ENCODE peak calls at places on chromosomes 12 and 14, in five cellular contexts. A, V, B, D and Y are unnamed samples.

GRCh38 chr14:76786556-76786955 is 25.3 kb downstream of the VASH1 start:
- DNase-seq in D (no peak), A (no peak), B (no peak), V (no peak), Y (no peak)

GRCh38 chr12:118537481-118537917 is 161.1 kb downstream of the SUDS3 start:
- DNase-seq in D (no peak), V (no peak), B (no peak), A (no peak), Y (no peak)

GRCh38 chr14:22096511-22096890 is 422.9 kb upstream of the OR4E1 start:
- DNase-seq in A (no peak), V (no peak), B (no peak), D (no peak), Y (no peak)

GRCh38 chr12:85369365-85370154 is 89.5 kb downstream of the ALX1 start:
- DNase-seq in D (no peak), V (no peak), A (no peak), B (no peak), Y (no peak)

GRCh38 chr12:100157427-100157821 is 14.8 kb upstream of the BLTP3B start:
- DNase-seq in B (no peak), A (no peak), V (no peak), D (no peak), Y (no peak)

GRCh38 chr12:112140728-112141127 is 15.4 kb downstream of the TRAFD1 start:
- DNase-seq in B (no peak), A (no peak), D (no peak), V (no peak), Y (no peak)

GRCh38 chr12:68310370-68310769 is 21.8 kb downstream of the MDM1 start:
- DNase-seq in D (peak), A (peak), B (no peak), V (no peak), Y (no peak)

GRCh38 chr14:104749111-104749649 is 3.8 kb upstream of the SIVA1 start:
- DNase-seq in A (no peak), B (no peak), D (peak), V (no peak), Y (no peak)

GRCh38 chr12:47073951-47074350 is 5.5 kb upstream of the PCED1B start:
- DNase-seq in V (no peak), B (no peak), A (no peak), D (no peak), Y (no peak)

GRCh38 chr14:100826371-100827139 is 637 bp downstream of the MEG3 start:
- DNase-seq in V (no peak), B (no peak), A (no peak), D (no peak), Y (no peak)

GRCh38 chr12:75207338-75208083 is 2.1 kb downstream of the KCNC2 start:
- DNase-seq in B (no peak), D (no peak), A (no peak), V (peak), Y (no peak)

GRCh38 chr14:34147461-34147860 is 196.6 kb upstream of the EGLN3 start:
- DNase-seq in D (no peak), A (no peak), V (no peak), B (no peak), Y (no peak)

GRCh38 chr12:3168775-3169221 is 91.6 kb downstream of the TSPAN9 start:
- DNase-seq in B (peak), A (peak), V (no peak), D (peak), Y (peak)

GRCh38 chr12:4118017-4118510 is 155.5 kb upstream of the CCND2 start:
- DNase-seq in B (peak), A (no peak), D (peak), V (no peak), Y (peak)

GRCh38 chr14:97402279-97402678 is 605.1 kb downstream of the VRK1 start:
- DNase-seq in D (no peak), V (no peak), A (no peak), B (no peak), Y (no peak)

GRCh38 chr12:115166698-115167315 is 482.8 kb upstream of the TBX3 start:
- DNase-seq in D (no peak), V (no peak), B (no peak), A (no peak), Y (no peak)

GRCh38 chr12:95608252-95609033 is 57.2 kb upstream of the USP44 start:
- DNase-seq in D (peak), B (no peak), A (no peak), V (peak), Y (no peak)

GRCh38 chr14:68104518-68104917 is 284.9 kb downstream of the RAD51B start:
- DNase-seq in D (peak), B (no peak), A (no peak), V (no peak), Y (peak)

GRCh38 chr12:62776997-62777396 is 158.0 kb downstream of the PPM1H start:
- DNase-seq in A (no peak), D (no peak), B (no peak), V (no peak), Y (no peak)

DNA sequence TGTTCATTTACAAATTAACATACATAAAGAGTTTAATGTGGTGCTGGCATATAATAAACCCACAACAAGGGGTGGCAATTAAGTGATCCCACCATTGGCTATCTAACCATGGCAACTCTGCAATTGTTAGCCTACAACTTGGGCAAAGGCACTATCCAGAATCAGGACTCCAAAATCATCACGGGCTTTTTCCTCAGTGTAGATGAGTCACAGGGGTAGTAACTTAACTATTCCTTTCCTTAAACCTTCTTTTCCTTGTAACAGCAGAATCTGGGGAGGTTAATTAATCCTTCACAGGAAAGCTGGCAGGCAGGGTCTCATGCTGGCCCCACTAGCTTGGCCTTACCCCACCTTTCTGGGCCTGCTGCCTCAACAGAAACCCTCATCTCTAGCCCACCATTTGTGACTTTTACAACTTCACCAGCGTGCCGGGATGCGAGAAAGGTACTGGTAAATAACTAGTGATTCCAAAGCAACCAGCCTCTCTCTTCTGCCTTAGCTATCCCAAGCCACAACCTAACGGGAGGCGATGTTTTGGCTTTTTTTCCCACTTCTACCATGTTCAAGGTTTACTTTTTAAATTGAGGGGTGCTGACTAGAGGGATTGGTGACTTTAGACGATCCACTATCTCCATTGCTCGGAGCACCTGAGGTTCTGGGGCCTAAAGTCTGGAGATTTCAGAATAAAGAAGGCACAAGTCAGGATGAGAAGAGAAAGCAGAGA is 744 bp downstream of the ATP5MC2 start:
- DNase-seq in D (peak), V (no peak), A (no peak), B (no peak), Y (no peak)
- H3K4me3 ChIP-seq in D (peak), V (peak), A (peak), B (peak), Y (peak)

GRCh38 chr12:126617312-126617711 is 1552.1 kb downstream of the AACS start:
- DNase-seq in D (no peak), A (no peak), B (no peak), V (no peak), Y (no peak)
- TF ChIP-seq CTCF in D (no peak), A (peak), B (no peak), V (peak), Y (peak)

GRCh38 chr12:72272731-72273498 is 745 bp downstream of the TRHDE start:
- DNase-seq in V (peak), A (no peak), B (peak), D (no peak), Y (no peak)
- H3K4me3 ChIP-seq in V (peak), A (peak), B (peak), D (no peak), Y (peak)

DNA sequence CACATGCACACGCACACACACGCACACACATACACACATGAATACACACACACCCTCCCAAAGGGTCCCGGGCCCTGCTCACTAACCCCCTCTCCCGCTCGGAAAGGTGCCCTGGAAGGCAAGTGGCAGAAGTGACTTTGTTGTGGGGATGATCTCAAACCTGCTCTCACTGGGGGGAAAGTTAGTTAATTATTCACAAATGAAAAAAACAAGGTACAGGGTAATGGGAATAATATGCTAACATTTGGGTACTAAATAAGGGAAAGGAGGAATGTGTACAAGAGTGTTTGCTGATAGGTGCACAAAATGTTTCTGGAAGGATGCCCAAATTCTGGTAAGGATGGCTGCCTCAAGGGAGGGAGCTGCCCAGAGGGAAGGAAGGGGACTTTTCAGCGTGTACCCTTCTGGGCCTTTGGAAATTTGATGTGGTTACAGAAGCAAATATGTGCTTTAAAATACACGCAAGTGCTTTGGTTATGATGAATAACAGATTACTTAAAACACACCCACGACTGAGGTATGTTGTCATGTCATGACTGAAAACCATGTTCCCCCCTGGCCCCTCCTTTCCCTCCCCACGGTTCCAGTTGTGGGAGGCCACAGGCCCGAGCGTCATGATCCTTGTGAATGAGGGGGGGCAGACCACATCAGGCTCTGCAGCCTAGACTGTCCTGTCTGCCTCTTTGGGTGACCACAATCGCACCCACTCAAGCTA is 43.3 kb upstream of the PLEKHG6 start:
- DNase-seq in A (no peak), D (peak), B (no peak), V (no peak), Y (peak)
- TF ChIP-seq CTCF in A (no peak), D (peak), B (no peak), V (no peak), Y (peak)

DNA sequence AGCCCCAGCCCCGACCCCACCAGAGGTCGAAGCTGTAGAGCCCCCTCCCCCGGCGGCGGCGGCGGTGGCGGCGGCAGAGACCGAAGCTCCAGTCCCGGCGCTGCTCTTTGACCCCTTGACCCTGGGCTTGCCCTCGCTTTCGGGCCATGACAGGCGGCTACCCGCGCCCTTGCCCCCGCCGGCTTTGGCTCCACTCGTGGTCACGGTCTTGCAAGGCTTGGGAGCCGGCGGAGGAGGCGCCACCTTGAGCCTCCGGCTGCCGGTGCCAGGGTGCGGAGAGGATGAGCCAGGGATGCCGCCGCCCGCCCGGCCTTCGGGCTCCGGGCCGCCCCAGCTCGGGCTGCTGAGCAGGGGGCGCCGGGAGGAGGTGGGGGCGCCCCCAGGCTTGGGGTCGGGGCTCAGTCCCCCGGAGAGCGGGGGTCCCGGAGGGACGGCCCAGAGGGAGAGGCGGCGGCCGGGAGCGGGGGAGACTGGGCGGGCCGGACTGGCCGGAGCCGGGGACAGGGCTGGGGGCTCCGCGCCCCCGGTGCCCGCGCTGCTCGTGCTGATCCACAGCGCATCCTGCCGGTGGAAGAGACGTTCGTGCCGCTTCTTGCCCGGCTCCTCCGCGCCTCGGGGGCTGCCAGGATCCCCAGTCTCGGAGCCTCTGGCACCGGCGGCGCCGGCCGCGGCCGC is 938 bp downstream of the AGAP2 start:
- DNase-seq in D (no peak), B (no peak), A (no peak), V (no peak), Y (no peak)
- H3K4me3 ChIP-seq in D (no peak), B (no peak), A (peak), V (peak), Y (peak)

GRCh38 chr14:103296007-103296406 is 38.0 kb upstream of the EIF5 start:
- DNase-seq in B (no peak), V (no peak), D (peak), A (peak), Y (peak)
- TF ChIP-seq CTCF in B (no peak), V (no peak), D (no peak), A (no peak), Y (no peak)

GRCh38 chr12:9866786-9867379 is 2.3 kb downstream of the CLEC2B start:
- DNase-seq in D (no peak), A (no peak), B (no peak), V (no peak), Y (no peak)
- H3K4me3 ChIP-seq in D (no peak), A (no peak), B (peak), V (peak), Y (no peak)

DNA sequence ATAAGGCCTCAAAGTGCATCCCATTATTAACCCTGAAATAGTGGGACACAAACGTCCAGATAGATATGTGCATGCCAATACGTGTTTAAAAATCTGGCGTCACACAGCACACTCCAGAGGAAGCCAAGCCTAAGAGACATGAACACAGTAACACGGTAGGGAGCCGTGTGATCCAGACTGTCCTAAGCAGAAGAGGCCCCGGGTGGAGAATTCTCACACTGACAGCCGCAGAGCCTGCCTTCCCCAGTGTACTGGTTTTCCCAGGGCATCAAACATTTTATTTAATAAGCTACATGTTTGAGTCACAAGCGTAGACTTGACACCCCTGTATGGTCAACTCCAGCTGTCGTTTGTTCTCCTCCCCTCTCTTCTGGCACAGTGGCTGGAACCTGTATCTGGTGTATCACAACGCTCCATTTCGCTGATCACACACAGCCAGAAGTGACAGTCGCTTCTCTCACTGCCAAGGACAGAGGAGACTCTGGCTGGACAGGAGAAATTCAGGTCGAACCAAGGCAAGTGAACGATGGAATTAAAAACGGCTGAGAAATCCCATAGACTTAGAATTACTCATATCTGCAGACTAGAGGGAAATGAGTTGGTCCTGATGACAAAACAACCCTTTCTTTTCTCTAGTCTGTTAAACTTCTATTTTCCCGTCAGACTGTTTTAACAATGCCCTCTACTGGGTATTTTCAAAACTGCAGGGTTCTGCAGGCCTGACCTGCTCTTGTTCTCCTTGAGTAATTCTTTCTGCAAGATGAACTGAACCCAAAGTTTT is 359.9 kb downstream of the RGS6 start:
- DNase-seq in B (no peak), A (peak), V (no peak), D (peak), Y (peak)
- TF ChIP-seq CTCF in B (peak), A (peak), V (peak), D (peak), Y (peak)

GRCh38 chr12:12671850-12672660 is 23.9 kb downstream of the GPR19 start:
- DNase-seq in A (no peak), V (no peak), D (peak), B (no peak), Y (no peak)

GRCh38 chr12:12681061-12681765 is 14.8 kb downstream of the GPR19 start:
- DNase-seq in V (no peak), B (no peak), D (no peak), A (no peak), Y (no peak)

GRCh38 chr12:12682284-12682683 is 13.7 kb downstream of the GPR19 start:
- DNase-seq in A (no peak), B (no peak), V (no peak), D (no peak), Y (no peak)

GRCh38 chr12:12673296-12673695 is 22.7 kb downstream of the GPR19 start:
- DNase-seq in B (no peak), D (peak), V (no peak), A (no peak), Y (no peak)

DNA sequence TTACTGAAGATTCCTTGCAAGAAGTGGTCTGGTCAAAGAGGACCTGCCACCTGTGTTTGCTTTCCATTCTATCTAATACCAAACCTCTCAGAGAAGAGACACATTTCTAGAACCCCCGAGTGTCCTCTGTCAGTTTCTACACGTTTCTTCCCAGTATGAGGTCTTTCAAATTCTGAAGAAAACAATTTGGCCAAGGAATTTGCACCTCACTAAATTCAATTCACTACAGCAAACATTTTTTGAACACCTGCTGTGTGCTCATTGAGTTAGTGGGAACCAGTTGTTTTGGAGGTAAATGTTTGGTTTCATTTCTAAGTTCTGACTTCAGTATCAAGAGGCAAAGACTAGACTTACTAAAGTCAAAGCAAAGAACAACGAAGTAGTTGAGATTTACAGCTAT is 19.4 kb downstream of the GPR19 start:
- DNase-seq in B (no peak), A (no peak), V (no peak), D (no peak), Y (no peak)
- H3K4me3 ChIP-seq in B (no peak), A (no peak), V (no peak), D (no peak), Y (no peak)

GRCh38 chr14:85535916-85536834 is 6.2 kb downstream of the FLRT2 start:
- DNase-seq in D (peak), V (no peak), A (no peak), B (no peak), Y (no peak)
- TF ChIP-seq CTCF in D (peak), V (peak), A (peak), B (peak), Y (peak)